ENCODE peak calls at places on chromosomes 5 and 9, in six cellular contexts. I, T, Y, J, H and R are unnamed samples.

GRCh38 chr9:38026021-38026809 is 42.8 kb downstream of the SHB start:
- DNase-seq in T (no peak), Y (peak; percentile 67), H (peak; percentile 97), I (no peak), J (peak; percentile 98), R (peak; percentile 90)

GRCh38 chr5:73039082-73039481 is 81.3 kb upstream of the TMEM171 start:
- DNase-seq in I (no peak), J (peak; percentile 13), Y (peak; percentile 78), T (no peak), H (no peak), R (peak; percentile 32)

GRCh38 chr5:175657593-175658271 is at the start of gene HRH2:
- DNase-seq in H (peak; percentile 15), J (no peak), Y (peak; percentile 52), I (no peak), T (no peak), R (peak; percentile 4)

GRCh38 chr9:19049872-19050636 is 827 bp downstream of the RRAGA start:
- DNase-seq in J (peak; percentile 54), Y (no peak), T (no peak), H (peak; percentile 55), I (no peak), R (peak; percentile 31)

GRCh38 chr5:19795218-19795617 is 192.8 kb downstream of the CDH18 start:
- DNase-seq in T (peak; percentile 3), I (no peak), H (peak; percentile 41), J (peak; percentile 57), Y (no peak), R (no peak)

GRCh38 chr5:72441861-72442540 is 65.2 kb downstream of the ZNF366 start:
- DNase-seq in I (no peak), H (peak; percentile 96), Y (no peak), T (no peak), J (peak; percentile 97), R (peak; percentile 60)

GRCh38 chr5:171580506-171581265 is 161.2 kb downstream of the FGF18 start:
- DNase-seq in I (no peak), H (peak; percentile 24), J (peak; percentile 52), T (no peak), Y (no peak), R (no peak)

GRCh38 chr9:134503301-134504105 is 138.1 kb upstream of the COL5A1 start:
- DNase-seq in I (no peak), T (no peak), J (no peak), H (no peak), Y (no peak), R (no peak)

GRCh38 chr5:151598984-151599383 is 7.9 kb upstream of the FAT2 start:
- DNase-seq in I (no peak), H (no peak), Y (no peak), T (no peak), J (no peak), R (peak; percentile 76)

GRCh38 chr9:94827584-94828304 is 101.2 kb downstream of the AOPEP start:
- DNase-seq in I (no peak), H (peak; percentile 69), T (no peak), J (peak; percentile 52), Y (no peak), R (no peak)

GRCh38 chr5:16866795-16867584 is 69.1 kb downstream of the MYO10 start:
- DNase-seq in I (peak; percentile 64), J (peak; percentile 72), Y (peak; percentile 47), T (peak; percentile 15), H (peak; percentile 72), R (peak; percentile 88)

GRCh38 chr9:83312543-83312942 is 225.7 kb downstream of the FRMD3 start:
- DNase-seq in T (no peak), Y (peak; percentile 57), I (no peak), J (no peak), H (no peak), R (no peak)

GRCh38 chr5:170467000-170467707 is 36.7 kb upstream of the KCNIP1 start:
- DNase-seq in I (no peak), J (peak; percentile 90), Y (no peak), H (peak; percentile 85), T (no peak), R (peak; percentile 94)

GRCh38 chr9:112868956-112869594 is 21.6 kb downstream of the SLC46A2 start:
- DNase-seq in Y (no peak), H (no peak), I (no peak), J (no peak), T (no peak), R (no peak)

GRCh38 chr5:121981254-121981653 is 19.5 kb downstream of the SRFBP1 start:
- DNase-seq in Y (no peak), I (no peak), J (no peak), H (no peak), T (no peak), R (no peak)

GRCh38 chr9:133972041-133972970 is 19.8 kb downstream of the VAV2 start:
- DNase-seq in Y (no peak), T (no peak), I (no peak), J (no peak), H (no peak), R (no peak)

GRCh38 chr9:94865599-94866456 is 139.3 kb downstream of the AOPEP start:
- DNase-seq in J (peak; percentile 84), I (peak; percentile 48), T (no peak), H (peak; percentile 62), Y (no peak), R (no peak)

GRCh38 chr5:110262754-110263153 is 463.7 kb downstream of the TMEM232 start:
- DNase-seq in J (no peak), H (peak; percentile 56), Y (no peak), I (no peak), T (no peak), R (no peak)

GRCh38 chr9:116499986-116500871 is 186.9 kb upstream of the TRIM32 start:
- DNase-seq in T (no peak), J (peak; percentile 71), H (peak; percentile 49), I (no peak), Y (no peak), R (no peak)

GRCh38 chr9:20358201-20358600 is 264.1 kb downstream of the MLLT3 start:
- DNase-seq in T (no peak), Y (no peak), I (no peak), J (peak; percentile 51), H (peak; percentile 54), R (peak; percentile 84)

GRCh38 chr5:97056263-97056662 is 86.1 kb downstream of the LIX1 start:
- DNase-seq in I (no peak), J (no peak), T (no peak), Y (no peak), H (no peak), R (no peak)

GRCh38 chr5:1718669-1719068 is 81.0 kb downstream of the MRPL36 start:
- DNase-seq in H (peak; percentile 6), T (no peak), I (no peak), Y (no peak), J (no peak), R (no peak)

GRCh38 chr5:157689942-157690689 is 18.8 kb downstream of the C5orf52 start:
- DNase-seq in T (no peak), Y (peak; percentile 33), J (no peak), I (no peak), H (no peak), R (no peak)

GRCh38 chr5:175652741-175653663 is 4.9 kb upstream of the HRH2 start:
- DNase-seq in T (no peak), Y (no peak), I (no peak), H (no peak), J (no peak), R (no peak)

GRCh38 chr5:95238560-95239325 is 46.2 kb downstream of the MCTP1 start:
- DNase-seq in J (peak; percentile 1), I (no peak), H (peak; percentile 8), T (no peak), Y (no peak), R (peak; percentile 34)
- H3K9me3 ChIP-seq in J (no peaks in the 10 kb centered on the region), I (no peaks in the 10 kb centered on the region), H (no peaks in the 10 kb centered on the region), T (no peaks in the 10 kb centered on the region), Y (no peaks in the 10 kb centered on the region), R (no peaks in the 10 kb centered on the region)

GRCh38 chr5:79535477-79536192 is 21.7 kb upstream of the HOMER1 start:
- DNase-seq in T (no peak), J (peak; percentile 5), H (peak; percentile 14), I (no peak), Y (no peak), R (no peak)

GRCh38 chr5:79540939-79541338 is 27.0 kb upstream of the HOMER1 start:
- DNase-seq in Y (no peak), H (no peak), I (no peak), J (no peak), T (no peak), R (no peak)

GRCh38 chr5:79536193-79536906 is 22.4 kb upstream of the HOMER1 start:
- DNase-seq in T (no peak), Y (no peak), J (no peak), I (no peak), H (no peak), R (no peak)
- H2AFZ ChIP-seq in T (peak overlapping the region; percentile 24), Y (no peak overlapping the region), J (no peak overlapping the region), I (no peak overlapping the region), H (no peak overlapping the region), R (no peak overlapping the region)

GRCh38 chr5:141328231-141328630 is 2.1 kb upstream of the PCDHGA1 start:
- DNase-seq in J (no peak), I (no peak), T (no peak), H (no peak), Y (no peak), R (no peak)
- H3K18ac ChIP-seq in J (no peak overlapping the region), I (no peak overlapping the region), T (no peak overlapping the region), H (no peak overlapping the region), Y (no peak overlapping the region), R (no peak overlapping the region)

GRCh38 chr5:12615141-12615820 is 711.0 kb upstream of the CTNND2 start:
- DNase-seq in Y (no peak), I (no peak), H (no peak), T (no peak), J (no peak), R (no peak)

GRCh38 chr5:12614608-12615007 is 710.4 kb upstream of the CTNND2 start:
- DNase-seq in Y (no peak), J (no peak), T (no peak), I (no peak), H (no peak), R (no peak)

GRCh38 chr5:12611132-12611531 is 706.9 kb upstream of the CTNND2 start:
- DNase-seq in T (no peak), I (no peak), Y (no peak), J (no peak), H (no peak), R (no peak)

DNA sequence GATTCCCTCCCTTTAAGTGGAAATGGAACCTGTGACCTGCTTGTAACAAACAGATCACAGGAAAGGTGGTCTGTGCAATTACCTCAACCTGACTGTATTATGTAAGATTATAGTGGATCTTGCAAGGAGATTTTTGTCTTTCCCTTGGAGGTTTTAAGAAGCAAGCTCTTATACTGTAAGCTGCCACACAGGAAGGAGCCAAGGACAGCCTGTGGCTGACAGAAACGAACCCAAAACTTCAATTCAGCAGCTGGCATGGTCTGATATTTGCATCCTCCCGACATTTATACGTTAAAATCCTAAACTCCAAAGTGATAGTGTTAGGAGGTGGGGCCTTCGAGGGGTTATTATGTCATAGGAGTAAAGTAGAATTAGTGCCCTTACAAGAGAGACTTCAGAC is 711.8 kb upstream of the CTNND2 start:
- DNase-seq in J (no peak), T (no peak), H (no peak), Y (no peak), I (no peak), R (no peak)
- H3K9me3 ChIP-seq in J (peaks cover 7% of the 10 kb centered on the region), T (peaks cover 11% of the 10 kb centered on the region), H (peaks cover 60% of the 10 kb centered on the region), Y (no peaks in the 10 kb centered on the region), I (no peaks in the 10 kb centered on the region), R (no peaks in the 10 kb centered on the region)